ENCODE peak calls at places on chromosomes 11 and 22, in five cellular contexts. O, L, U, T and J are unnamed samples.

GRCh38 chr22:21659864-21660525 is 5.8 kb upstream of the PPIL2 start:
- DNase-seq in O (no peak), L (peak; percentile 76), U (no peak), T (no peak), J (no peak)

GRCh38 chr11:59573216-59573615 is 42.4 kb downstream of the OSBP start:
- DNase-seq in O (no peak), L (no peak), U (no peak), T (no peak), J (no peak)

GRCh38 chr11:103344886-103345285 is 235.7 kb downstream of the DYNC2H1 start:
- DNase-seq in O (no peak), L (no peak), U (no peak), T (no peak), J (no peak)

GRCh38 chr11:85301895-85302678 is 325.1 kb downstream of the DLG2 start:
- DNase-seq in O (no peak), L (no peak), U (no peak), T (no peak), J (no peak)

GRCh38 chr11:72013765-72014711 is 15.3 kb downstream of the IL18BP start:
- DNase-seq in O (no peak), L (no peak), U (no peak), T (no peak), J (no peak)

GRCh38 chr11:70826950-70827349 is 425.4 kb downstream of the SHANK2 start:
- DNase-seq in O (no peak), L (no peak), U (no peak), T (no peak), J (no peak)

GRCh38 chr11:12674936-12675696 is 895 bp downstream of the TEAD1 start:
- DNase-seq in O (no peak), L (peak; percentile 44), U (no peak), T (no peak), J (no peak)

GRCh38 chr22:47082505-47082904 is 320.1 kb downstream of the TBC1D22A start:
- DNase-seq in O (no peak), L (no peak), U (no peak), T (no peak), J (no peak)

GRCh38 chr11:47797633-47798032 is 30.5 kb upstream of the FNBP4 start:
- DNase-seq in O (no peak), L (peak; percentile 24), U (no peak), T (no peak), J (no peak)

GRCh38 chr11:76314741-76315090 is 66.2 kb downstream of the THAP12 start:
- DNase-seq in O (no peak), L (no peak), U (no peak), T (no peak), J (no peak)

GRCh38 chr22:42862045-42862734 is 5.1 kb upstream of the ARFGAP3 start:
- DNase-seq in O (no peak), L (no peak), U (peak; percentile 62), T (no peak), J (no peak)

GRCh38 chr22:26756675-26757293 is 99.4 kb downstream of the MIAT start:
- DNase-seq in O (no peak), L (peak; percentile 57), U (no peak), T (no peak), J (peak; percentile 8)

GRCh38 chr11:73538381-73538872 is 59.5 kb downstream of the FAM168A start:
- DNase-seq in O (peak; percentile 53), L (no peak), U (no peak), T (peak; percentile 3), J (no peak)

GRCh38 chr11:45180158-45180887 is 33.9 kb downstream of the PRDM11 start:
- DNase-seq in O (no peak), L (no peak), U (no peak), T (no peak), J (peak; percentile 16)
- TF ChIP-seq ATF3 in O (no peak), L (no peak), U (no peak), T (no peak), J (no peak)

DNA sequence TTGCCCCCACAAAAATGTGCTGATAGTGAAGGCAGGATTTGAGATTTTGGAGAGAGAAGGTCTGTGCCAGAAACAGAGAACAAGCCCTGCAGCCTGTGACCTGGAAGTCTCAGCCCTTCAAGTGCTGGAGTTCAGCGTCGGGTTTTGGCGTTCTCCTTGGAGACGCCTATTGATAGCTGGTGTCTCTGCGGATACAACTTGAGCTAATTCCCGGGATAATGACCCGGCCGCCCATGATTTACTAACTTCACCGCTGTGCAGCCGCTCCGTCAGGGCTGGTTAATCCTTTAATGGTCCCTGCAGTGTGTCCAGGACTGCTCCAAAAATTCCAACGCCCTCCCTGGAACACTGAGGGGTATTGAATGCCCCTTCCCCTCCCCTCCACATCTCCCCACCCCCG is 76.6 kb downstream of the WT1 start:
- DNase-seq in O (no peak), L (no peak), U (no peak), T (no peak), J (no peak)
- TF ChIP-seq EZH2 in O (no peak), L (no peak), U (no peak), T (no peak), J (no peak)

GRCh38 chr22:43996170-43996980 is 27.7 kb upstream of the PARVB start:
- DNase-seq in O (peak; percentile 30), L (no peak), U (no peak), T (no peak), J (no peak)
- TF ChIP-seq ATF3 in O (no peak), L (no peak), U (no peak), T (no peak), J (no peak)

GRCh38 chr11:125373426-125374391 is 122.4 kb downstream of the FEZ1 start:
- DNase-seq in O (peak; percentile 42), L (no peak), U (no peak), T (no peak), J (no peak)
- TF ChIP-seq EZH2 in O (no peak), L (no peak), U (no peak), T (no peak), J (no peak)

GRCh38 chr11:107478922-107479321 is 21.3 kb upstream of the CWF19L2 start:
- DNase-seq in O (no peak), L (no peak), U (no peak), T (no peak), J (no peak)

GRCh38 chr11:107477820-107478219 is 20.2 kb upstream of the CWF19L2 start:
- DNase-seq in O (no peak), L (no peak), U (no peak), T (no peak), J (no peak)

DNA sequence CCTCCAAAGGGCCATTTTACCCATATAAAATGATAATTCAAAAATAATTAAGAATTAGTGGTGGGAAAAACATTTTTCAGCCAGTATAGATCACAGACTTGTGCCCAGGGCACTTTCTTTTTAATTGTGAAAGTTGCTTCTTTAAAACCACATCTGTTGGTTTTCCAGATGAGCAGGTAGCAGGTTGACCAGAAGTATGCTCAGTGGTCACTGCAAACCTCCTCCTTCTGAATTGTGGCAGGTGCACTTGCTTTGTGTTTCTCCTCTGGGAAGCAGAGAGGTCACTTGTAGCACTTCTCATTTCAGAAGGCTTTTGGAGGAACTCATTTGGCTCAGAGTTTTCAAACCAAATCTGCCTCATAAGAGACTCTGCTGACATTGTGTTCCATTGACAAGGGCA is 24.6 kb upstream of the CWF19L2 start:
- DNase-seq in O (no peak), L (no peak), U (no peak), T (no peak), J (no peak)
- TF ChIP-seq ATF3 in O (no peak), L (no peak), U (no peak), T (no peak), J (no peak)

GRCh38 chr11:32435511-32435946 is at the start of gene WT1:
- DNase-seq in O (no peak), L (peak; percentile 90), U (no peak), T (no peak), J (no peak)
- TF ChIP-seq EZH2 in O (no peak), L (no peak), U (no peak), T (no peak), J (no peak)